ENCODE peak calls at places on chromosomes 1 and 21, in four cellular contexts. W is pancreas, Y is HCT116, R is iPS DF 6.9. S is an unnamed sample.

GRCh38 chr1:168920456-168921094 is 185.9 kb upstream of the ATP1B1 start:
- DNase-seq in Y (peak), R (no peak), W (no peak), S (no peak)

GRCh38 chr1:36115200-36115669 is 9.8 kb downstream of the COL8A2 start:
- DNase-seq in W (no peak), Y (no peak), R (no peak), S (no peak)

GRCh38 chr1:156814571-156815260 is 1.9 kb downstream of the SH2D2A start:
- DNase-seq in Y (no peak), R (no peak), W (no peak), S (no peak)

GRCh38 chr21:40925481-40925880 is 78.5 kb upstream of the DSCAM start:
- DNase-seq in W (no peak), R (no peak), Y (no peak), S (no peak)

GRCh38 chr1:198699167-198700015 is 60.6 kb downstream of the PTPRC start:
- DNase-seq in Y (peak), R (peak), W (peak), S (no peak)

GRCh38 chr1:221239911-221240310 is 360.7 kb downstream of the HLX start:
- DNase-seq in R (no peak), Y (no peak), W (no peak), S (no peak)

GRCh38 chr1:120179420-120180348 is 3.4 kb upstream of the SEC22B start:
- DNase-seq in Y (no peak), R (no peak), W (peak), S (no peak)

GRCh38 chr1:92583821-92584760 is 97.4 kb upstream of the GFI1 start:
- DNase-seq in R (no peak), W (no peak), Y (no peak), S (peak)

GRCh38 chr1:46166521-46167462 is 8.1 kb upstream of the TSPAN1 start:
- DNase-seq in W (no peak), Y (no peak), R (no peak), S (no peak)

GRCh38 chr1:14969006-14969405 is 184.5 kb upstream of the TMEM51 start:
- DNase-seq in Y (no peak), W (peak), R (no peak), S (no peak)

GRCh38 chr1:159056069-159056698 is 20.4 kb downstream of the AIM2 start:
- DNase-seq in R (peak), W (no peak), Y (no peak), S (no peak)

GRCh38 chr1:154468480-154469240 is 33.4 kb upstream of the TDRD10 start:
- DNase-seq in R (no peak), W (no peak), Y (no peak), S (no peak)

GRCh38 chr1:90370696-90371095 is 346.4 kb downstream of the BARHL2 start:
- DNase-seq in W (no peak), Y (no peak), R (no peak), S (no peak)

DNA sequence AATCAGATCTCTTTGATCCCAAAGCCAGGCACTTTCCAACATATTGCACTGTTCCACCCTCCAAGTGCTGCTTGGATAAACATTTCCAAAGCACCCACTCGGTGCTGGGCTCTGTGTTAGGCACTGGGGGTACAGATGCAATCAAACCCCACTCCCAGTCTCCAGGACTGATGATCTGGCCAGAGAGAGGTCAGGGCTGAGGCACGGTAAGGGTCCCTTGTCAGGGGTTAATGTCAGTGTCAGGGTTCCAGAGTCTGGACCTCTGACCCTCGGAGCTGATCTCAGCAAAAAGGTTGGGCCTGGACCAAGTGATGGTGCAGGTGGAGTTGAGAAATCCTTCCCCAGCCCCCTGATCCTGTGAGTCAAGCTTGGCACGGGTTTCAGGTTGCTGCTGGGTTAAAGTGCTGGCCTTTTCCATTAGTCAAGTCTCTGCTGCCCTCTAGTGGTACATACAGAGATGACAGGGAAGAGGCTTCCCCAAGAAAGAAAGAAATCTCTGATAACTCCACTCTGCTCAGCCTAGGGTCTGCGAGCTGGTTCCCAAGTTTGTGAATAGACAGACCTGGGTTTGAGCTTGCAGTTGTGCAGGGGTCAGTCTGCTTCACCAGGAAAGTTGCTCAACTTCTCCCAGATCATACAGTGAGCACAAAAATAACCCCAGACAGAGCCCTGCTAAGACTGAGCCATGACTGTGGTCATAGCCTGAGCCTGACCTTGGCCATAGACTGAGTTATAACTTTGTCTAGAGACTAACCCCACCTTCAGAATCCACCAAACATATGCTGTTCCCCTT is 74.6 kb downstream of the DMRTA2 start:
- DNase-seq in W (peak), Y (peak), R (no peak), S (peak)
- H3K4me3 ChIP-seq in W (no peak), Y (no peak), R (no peak), S (no peak)

DNA sequence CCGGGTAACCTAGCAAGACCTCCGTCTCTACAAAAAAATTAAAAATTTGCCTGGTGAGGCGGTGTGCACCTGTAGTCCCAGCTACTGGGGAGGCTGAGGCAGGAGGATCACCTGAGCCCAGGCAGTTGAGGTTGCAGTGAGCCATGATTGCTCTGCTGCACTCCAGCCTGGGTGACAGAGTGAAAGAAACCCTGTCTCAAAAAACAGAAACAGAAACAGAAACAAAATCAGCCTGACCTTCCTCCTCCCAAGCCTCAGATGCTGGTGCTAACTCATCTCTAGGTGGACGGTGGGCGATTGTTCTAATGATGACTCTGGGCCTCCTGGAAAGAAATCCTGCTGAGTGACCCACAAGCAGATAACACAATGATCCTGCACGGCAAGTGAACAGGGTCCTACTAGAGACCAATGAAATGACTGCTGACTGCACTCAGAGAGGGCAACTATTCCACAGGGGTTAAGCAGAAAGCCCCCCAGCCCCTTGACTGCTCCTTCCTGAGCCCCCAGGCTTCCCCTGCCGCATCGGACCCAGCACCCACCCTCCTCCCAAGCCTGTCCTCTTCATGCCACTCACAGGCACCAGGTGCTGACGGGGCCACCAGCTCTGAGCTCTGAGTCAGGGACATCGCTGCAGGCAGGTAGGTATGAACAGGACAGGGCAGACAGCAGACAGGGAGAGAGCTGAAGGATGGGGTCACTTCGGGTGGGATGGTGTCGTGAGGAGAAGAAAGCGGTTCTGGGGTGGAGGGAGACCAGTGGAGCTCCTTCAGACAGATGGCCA is 27.8 kb upstream of the LRRC38 start:
- DNase-seq in Y (no peak), R (no peak), W (no peak), S (no peak)
- H3K27ac ChIP-seq in Y (no peak), R (no peak), W (no peak), S (no peak)

GRCh38 chr1:247854899-247855545 is 2.0 kb upstream of the TRIM58 start:
- DNase-seq in W (no peak), Y (no peak), R (no peak), S (no peak)

GRCh38 chr1:247855911-247856310 is 1.1 kb upstream of the TRIM58 start:
- DNase-seq in Y (no peak), W (no peak), R (no peak), S (no peak)

GRCh38 chr1:247862756-247863155 is 5.8 kb downstream of the TRIM58 start:
- DNase-seq in W (no peak), Y (no peak), R (no peak), S (no peak)

GRCh38 chr1:247857986-247858356 is 984 bp downstream of the TRIM58 start:
- DNase-seq in R (no peak), W (no peak), Y (no peak), S (no peak)

GRCh38 chr1:247857069-247857985 is at the start of gene TRIM58:
- DNase-seq in Y (no peak), R (no peak), W (no peak), S (no peak)
- H3K4me3 ChIP-seq in Y (no peak), R (peak), W (peak), S (peak)

DNA sequence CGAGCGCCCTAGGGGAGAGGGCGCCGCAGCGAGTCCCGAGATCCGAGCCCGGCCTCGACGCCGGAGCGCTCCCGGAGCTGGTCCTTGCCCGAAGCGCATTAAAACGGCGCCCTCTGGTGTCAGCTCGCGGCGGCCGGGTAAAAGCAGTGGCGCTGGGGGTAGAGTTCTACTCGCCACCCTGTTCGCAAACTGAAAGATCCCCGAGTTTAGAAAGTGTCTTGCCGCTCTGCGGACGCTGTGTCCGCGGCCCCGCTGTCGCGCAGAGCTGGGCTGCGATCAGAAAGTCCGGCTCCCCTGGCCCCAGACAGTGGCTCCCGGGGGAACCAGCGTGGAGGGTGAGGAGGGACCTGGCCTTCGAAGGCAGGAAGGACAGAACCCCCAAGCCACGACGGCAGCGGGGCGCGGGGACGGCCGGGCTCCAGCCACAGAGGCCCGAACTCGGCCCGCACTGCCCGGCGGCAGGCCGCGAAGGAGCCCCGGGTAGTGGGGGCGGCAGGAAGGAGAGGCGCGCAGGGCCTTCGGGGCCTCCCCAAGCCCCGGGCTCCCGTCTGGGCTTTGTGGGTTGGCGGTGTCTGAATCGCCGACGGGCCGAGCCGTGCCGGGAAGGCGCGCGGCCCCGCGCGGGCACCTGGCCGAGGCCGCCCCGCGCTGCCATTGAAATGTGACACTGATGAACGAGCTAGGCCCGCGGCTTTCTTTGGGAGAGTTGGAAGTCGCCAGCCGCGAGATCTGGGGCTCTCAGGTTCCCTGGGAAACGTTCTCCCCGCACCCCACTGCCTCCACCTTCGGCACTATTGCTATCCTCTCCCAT is 39.1 kb upstream of the NFIA start:
- DNase-seq in Y (peak), W (peak), R (peak), S (no peak)
- H3K27ac ChIP-seq in Y (no peak), W (peak), R (no peak), S (no peak)

DNA sequence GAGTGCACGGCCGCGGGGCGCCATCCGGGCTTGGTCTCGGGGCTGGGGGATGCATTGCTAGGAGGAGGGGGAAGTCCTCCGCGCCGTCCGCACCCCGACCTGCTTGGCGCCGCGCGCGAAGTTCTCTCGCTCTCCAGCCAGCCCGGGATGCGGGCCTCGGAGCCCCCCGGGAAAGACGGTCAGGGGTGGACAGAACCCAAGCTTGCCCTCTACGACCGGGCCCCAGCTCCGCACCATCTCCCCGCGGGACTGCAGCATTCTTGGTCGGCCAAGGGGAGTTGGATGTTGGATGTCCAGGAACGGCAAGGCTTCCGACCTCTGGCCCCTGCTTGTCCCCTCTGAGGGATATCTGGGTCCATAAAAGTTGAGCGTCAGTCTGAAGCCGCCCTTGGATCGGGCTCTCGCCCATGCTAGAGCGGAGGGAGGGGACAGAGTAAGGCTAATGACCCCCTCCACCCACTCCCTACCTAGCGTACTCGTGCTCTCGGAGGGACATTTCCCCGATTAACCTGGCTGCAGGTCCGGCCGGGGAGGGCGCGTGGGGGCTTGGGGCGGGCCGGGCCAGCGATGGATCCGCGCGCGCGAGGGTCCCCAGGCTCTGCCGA is 522 bp downstream of the DISP3 start:
- DNase-seq in Y (no peak), W (no peak), R (no peak), S (no peak)
- H3K4me3 ChIP-seq in Y (peak), W (peak), R (peak), S (peak)

GRCh38 chr1:173568483-173568882 is 34.4 kb downstream of the SLC9C2 start:
- DNase-seq in Y (no peak), W (no peak), R (no peak), S (no peak)

GRCh38 chr1:173570370-173571030 is 32.4 kb downstream of the SLC9C2 start:
- DNase-seq in R (no peak), W (no peak), Y (no peak), S (no peak)

GRCh38 chr1:173572465-173572864 is 30.4 kb downstream of the SLC9C2 start:
- DNase-seq in R (no peak), Y (no peak), W (no peak), S (no peak)

DNA sequence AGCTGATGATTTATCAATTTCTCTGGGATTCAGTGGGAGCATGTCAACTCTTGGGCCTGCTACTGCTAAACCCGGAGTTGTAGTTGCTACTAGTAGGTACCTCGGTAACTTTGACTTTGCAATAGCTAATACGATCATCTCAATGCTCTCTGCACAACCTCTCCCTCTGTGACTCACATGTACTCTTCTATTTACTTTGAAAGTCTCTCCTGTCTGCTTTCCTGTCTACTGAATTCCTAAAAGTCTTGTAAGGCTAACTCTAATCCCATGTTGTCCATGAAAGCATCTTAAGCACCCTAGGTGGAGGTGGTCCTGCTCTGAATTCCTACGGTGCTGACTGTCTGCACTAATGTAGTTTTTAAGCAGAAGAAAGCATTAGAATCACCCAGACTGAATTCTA is 29.3 kb downstream of the SLC9C2 start:
- DNase-seq in R (no peak), W (no peak), Y (no peak), S (no peak)
- H3K27ac ChIP-seq in R (no peak), W (no peak), Y (no peak), S (no peak)

GRCh38 chr1:233909195-233909594 is 4.7 kb downstream of the SLC35F3 start:
- DNase-seq in W (no peak), R (no peak), Y (peak), S (peak)

GRCh38 chr1:233908092-233908491 is 3.6 kb downstream of the SLC35F3 start:
- DNase-seq in W (no peak), R (no peak), Y (no peak), S (no peak)

GRCh38 chr1:233904979-233905415 is 521 bp downstream of the SLC35F3 start:
- DNase-seq in R (no peak), W (no peak), Y (no peak), S (no peak)

GRCh38 chr1:233907139-233907538 is 2.7 kb downstream of the SLC35F3 start:
- DNase-seq in W (no peak), Y (no peak), R (no peak), S (no peak)

DNA sequence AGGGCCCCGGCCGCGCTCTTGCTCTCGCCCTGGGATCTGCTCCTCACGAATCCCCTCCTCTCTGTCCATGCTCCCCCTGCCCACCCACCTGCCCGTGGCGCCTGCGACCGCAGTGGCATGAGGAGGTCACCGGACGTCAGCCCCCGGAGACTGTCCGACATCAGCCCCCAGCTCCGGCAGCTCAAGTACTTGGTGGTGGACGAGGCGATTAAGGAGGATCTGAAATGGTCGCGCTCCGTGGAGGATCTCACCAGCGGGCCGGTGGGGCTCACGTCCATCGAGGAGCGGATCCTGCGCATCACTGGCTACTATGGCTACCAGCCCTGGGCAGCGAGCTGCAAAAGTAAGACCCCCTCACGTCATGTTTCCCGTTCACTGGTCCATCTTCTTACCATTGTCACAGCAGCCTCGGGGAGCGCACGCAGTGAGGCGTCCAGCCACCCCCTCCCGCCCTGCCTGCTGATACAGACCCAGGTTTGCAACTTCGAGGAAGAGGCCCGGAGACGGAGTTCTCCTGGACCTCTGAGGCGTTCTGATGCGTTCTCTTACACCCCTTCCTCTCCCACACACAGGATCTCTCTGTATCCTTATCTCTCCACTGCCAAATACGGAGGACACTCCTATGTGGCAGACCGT is 1.1 kb downstream of the SLC35F3 start:
- DNase-seq in W (no peak), Y (no peak), R (no peak), S (no peak)
- H3K4me3 ChIP-seq in W (peak), Y (peak), R (peak), S (peak)

GRCh38 chr1:33060579-33061083 is 20.3 kb upstream of the AZIN2 start:
- DNase-seq in W (no peak), Y (no peak), R (no peak), S (peak)
- H3K27ac ChIP-seq in W (no peak), Y (no peak), R (no peak), S (no peak)

S was measured in keratinocyte.